ENCODE peak calls at places on chromosomes 13 and 19, in five cellular contexts. C is colonic mucosa; O is RPMI7951; P is stimulated activated CD4-positive, alpha-beta T cell treated with anti-CD3 and anti-CD28 coated beads, Interleukin-12 subunit alpha, Interleukin-12 subunit beta, amount 100 ng/mL, for 4 hours; Z is brain microvascular endothelial cell. Q is an unnamed sample.

GRCh38 chr13:49240017-49240416 is 7.7 kb upstream of the CDADC1 start:
- DNase-seq in C (no peak), O (peak), P (no peak), Z (peak), Q (peak)

GRCh38 chr19:5058456-5059190 is 89.7 kb downstream of the KDM4B start:
- DNase-seq in C (no peak), O (no peak), P (no peak), Z (no peak), Q (no peak)

GRCh38 chr13:35888327-35888940 is 242.7 kb downstream of the DCLK1 start:
- DNase-seq in C (no peak), O (no peak), P (no peak), Z (no peak), Q (no peak)

GRCh38 chr13:24355103-24355502 is 45.7 kb downstream of the C1QTNF9 start:
- DNase-seq in C (no peak), O (peak), P (no peak), Z (no peak), Q (no peak)

GRCh38 chr13:69101841-69102240 is 1005.8 kb upstream of the ATXN8OS start:
- DNase-seq in C (no peak), O (no peak), P (no peak), Z (no peak), Q (no peak)

GRCh38 chr13:76754414-76754813 is 131.8 kb downstream of the KCTD12 start:
- DNase-seq in C (no peak), O (no peak), P (no peak), Z (peak), Q (no peak)

GRCh38 chr13:55728229-55728628 is 1412.5 kb upstream of the PRR20A start:
- DNase-seq in C (no peak), O (no peak), P (no peak), Z (no peak), Q (no peak)

GRCh38 chr19:11581740-11582139 is 4.3 kb upstream of the ACP5 start:
- DNase-seq in C (no peak), O (peak), P (peak), Z (peak), Q (no peak)

GRCh38 chr19:45370410-45371204 is at the start of gene ERCC2:
- DNase-seq in C (peak), O (peak), P (peak), Z (peak), Q (peak)

GRCh38 chr19:53903055-53903680 is 5.9 kb upstream of the CACNG7 start:
- DNase-seq in C (peak), O (peak), P (no peak), Z (no peak), Q (peak)

GRCh38 chr19:13262450-13262849 is 112.2 kb downstream of the IER2 start:
- DNase-seq in C (no peak), O (peak), P (no peak), Z (peak), Q (no peak)

GRCh38 chr13:112849500-112849899 is 119.5 kb upstream of the MCF2L start:
- DNase-seq in C (no peak), O (no peak), P (no peak), Z (no peak), Q (no peak)

GRCh38 chr19:43316591-43317319 is 36.7 kb upstream of the CD177 start:
- DNase-seq in C (peak), O (peak), P (no peak), Z (no peak), Q (no peak)

GRCh38 chr19:28859811-28860210 is 353.1 kb downstream of the UQCRFS1 start:
- DNase-seq in C (no peak), O (no peak), P (no peak), Z (no peak), Q (no peak)

GRCh38 chr13:48263196-48263595 is 30.2 kb downstream of the ITM2B start:
- DNase-seq in C (no peak), O (peak), P (no peak), Z (no peak), Q (no peak)

GRCh38 chr19:10871711-10872550 is 578 bp downstream of the CARM1 start:
- DNase-seq in C (peak), O (no peak), P (peak), Z (no peak), Q (no peak)

GRCh38 chr19:610801-611505 is 21.3 kb downstream of the HCN2 start:
- DNase-seq in C (no peak), O (peak), P (peak), Z (peak), Q (no peak)

GRCh38 chr13:50677687-50678463 is 165.6 kb downstream of the DLEU7 start:
- DNase-seq in C (no peak), O (peak), P (no peak), Z (peak), Q (no peak)

GRCh38 chr13:77919351-77920294 is 992 bp upstream of the EDNRB start:
- DNase-seq in C (peak), O (peak), P (no peak), Z (peak), Q (no peak)

GRCh38 chr13:26749905-26750304 is 10.7 kb downstream of the GPR12 start:
- DNase-seq in C (no peak), O (no peak), P (no peak), Z (no peak), Q (no peak)

GRCh38 chr19:3653081-3653795 is 26.6 kb upstream of the CACTIN start:
- DNase-seq in C (no peak), O (no peak), P (no peak), Z (no peak), Q (no peak)

GRCh38 chr13:25847145-25847544 is 204.7 kb downstream of the SHISA2 start:
- DNase-seq in C (no peak), O (no peak), P (no peak), Z (no peak), Q (no peak)

GRCh38 chr19:32519023-32519422 is 62.0 kb upstream of the PDCD5 start:
- DNase-seq in C (no peak), O (peak), P (no peak), Z (no peak), Q (no peak)

GRCh38 chr13:24627090-24627714 is 53.0 kb upstream of the ATP12A start:
- DNase-seq in C (peak), O (no peak), P (no peak), Z (no peak), Q (no peak)

GRCh38 chr19:46571495-46571894 is 29.6 kb upstream of the CALM3 start:
- DNase-seq in C (no peak), O (peak), P (no peak), Z (peak), Q (no peak)

GRCh38 chr13:102710261-102710679 is 15.4 kb upstream of the METTL21C start:
- DNase-seq in C (no peak), O (peak), P (no peak), Z (no peak), Q (no peak)

GRCh38 chr19:29263305-29264080 is 50.5 kb upstream of the UQCRFS1 start:
- DNase-seq in C (peak), O (peak), P (peak), Z (peak), Q (no peak)

GRCh38 chr13:95704510-95704909 is 27.6 kb downstream of the DNAJC3 start:
- DNase-seq in C (no peak), O (peak), P (no peak), Z (peak), Q (no peak)

GRCh38 chr19:39997595-39998216 is 846 bp downstream of the ZNF546 start:
- DNase-seq in C (no peak), O (peak), P (no peak), Z (no peak), Q (no peak)

GRCh38 chr19:16457195-16457953 is 14.4 kb downstream of the EPS15L1 start:
- DNase-seq in C (no peak), O (peak), P (no peak), Z (no peak), Q (no peak)

GRCh38 chr19:52659013-52659412 is 20.9 kb upstream of the ZNF83 start:
- DNase-seq in C (no peak), O (no peak), P (no peak), Z (no peak), Q (no peak)

GRCh38 chr13:93689333-93689732 is 462.7 kb downstream of the GPC6 start:
- DNase-seq in C (no peak), O (no peak), P (no peak), Z (no peak), Q (no peak)

Q was measured in amniotic stem cell.